ENCODE peak calls at places on chromosomes 11 and 22, in four cellular contexts. P, E, V and Y are unnamed samples.

GRCh38 chr11:1863352-1864215 is 10.7 kb downstream of the LSP1 start:
- DNase-seq in P (peak), E (no peak), V (peak), Y (peak)

GRCh38 chr11:34620820-34621792 is at the start of gene EHF:
- DNase-seq in P (no peak), E (no peak), V (no peak), Y (no peak)

GRCh38 chr11:116928845-116929244 is 91.4 kb upstream of the APOA1 start:
- DNase-seq in P (no peak), E (no peak), V (peak), Y (no peak)

GRCh38 chr22:30823015-30823370 is 128.3 kb downstream of the OSBP2 start:
- DNase-seq in P (peak), E (no peak), V (no peak), Y (peak)

GRCh38 chr11:789951-790350 is at the start of gene CEND1:
- DNase-seq in P (peak), E (no peak), V (no peak), Y (peak)

GRCh38 chr22:48510599-48510998 is 1317.1 kb downstream of the BRD1 start:
- DNase-seq in P (no peak), E (no peak), V (no peak), Y (no peak)

GRCh38 chr22:21444701-21445436 is 22.3 kb upstream of the TMEM191C start:
- DNase-seq in P (no peak), E (no peak), V (no peak), Y (peak)

GRCh38 chr11:131033151-131033651 is 116.9 kb upstream of the SNX19 start:
- DNase-seq in P (no peak), E (no peak), V (peak), Y (peak)

GRCh38 chr11:132715041-132715440 is 817.3 kb downstream of the OPCML start:
- DNase-seq in P (no peak), E (no peak), V (no peak), Y (no peak)

GRCh38 chr22:47593291-47593690 is 830.8 kb downstream of the TBC1D22A start:
- DNase-seq in P (no peak), E (no peak), V (no peak), Y (no peak)

GRCh38 chr11:12854297-12854661 is 154.8 kb upstream of the RASSF10 start:
- DNase-seq in P (no peak), E (no peak), V (no peak), Y (no peak)

GRCh38 chr11:15194671-15195415 is 80.1 kb downstream of the INSC start:
- DNase-seq in P (no peak), E (no peak), V (no peak), Y (no peak)

GRCh38 chr11:126561327-126561893 is 205.9 kb downstream of the ST3GAL4 start:
- DNase-seq in P (peak), E (no peak), V (peak), Y (peak)

GRCh38 chr11:20754957-20755356 is 85.6 kb downstream of the NELL1 start:
- DNase-seq in P (peak), E (no peak), V (peak), Y (peak)

GRCh38 chr11:109036011-109036410 is 371.1 kb downstream of the DDX10 start:
- DNase-seq in P (no peak), E (no peak), V (no peak), Y (no peak)

GRCh38 chr11:45161252-45162063 is 15.0 kb downstream of the PRDM11 start:
- DNase-seq in P (no peak), E (no peak), V (no peak), Y (no peak)

GRCh38 chr11:2929511-2929879 is 275 bp upstream of the PHLDA2 start:
- DNase-seq in P (peak), E (no peak), V (no peak), Y (peak)

GRCh38 chr11:20566591-20567434 is 32.6 kb upstream of the SLC6A5 start:
- DNase-seq in P (no peak), E (no peak), V (no peak), Y (no peak)

GRCh38 chr22:27934069-27934468 is 15.0 kb upstream of the PITPNB start:
- DNase-seq in P (no peak), E (no peak), V (no peak), Y (no peak)

GRCh38 chr11:123235117-123235686 is 40.2 kb upstream of the CLMP start:
- DNase-seq in P (peak), E (no peak), V (peak), Y (peak)

GRCh38 chr11:68687986-68688385 is 3.6 kb downstream of the GAL start:
- DNase-seq in P (no peak), E (no peak), V (no peak), Y (no peak)

GRCh38 chr11:75245356-75246005 is 4.9 kb downstream of the TPBGL start:
- DNase-seq in P (no peak), E (no peak), V (peak), Y (no peak)

GRCh38 chr11:71186861-71187260 is 65.5 kb downstream of the SHANK2 start:
- DNase-seq in P (no peak), E (no peak), V (no peak), Y (no peak)

GRCh38 chr11:119340335-119341221 is at the start of gene C1QTNF5:
- DNase-seq in P (peak), E (no peak), V (no peak), Y (peak)

GRCh38 chr11:9139628-9140357 is 48.4 kb upstream of the SCUBE2 start:
- DNase-seq in P (no peak), E (no peak), V (no peak), Y (no peak)

GRCh38 chr22:23984430-23984829 is 4.5 kb downstream of the GSTT2 start:
- DNase-seq in P (no peak), E (no peak), V (no peak), Y (peak)

GRCh38 chr11:33835143-33835878 is 56.6 kb downstream of the LMO2 start:
- DNase-seq in P (no peak), E (peak), V (peak), Y (no peak)

GRCh38 chr11:20443596-20443995 is 56.1 kb downstream of the PRMT3 start:
- DNase-seq in P (no peak), E (no peak), V (peak), Y (no peak)

GRCh38 chr22:48866906-48867597 is 960.6 kb downstream of the BRD1 start:
- DNase-seq in P (no peak), E (no peak), V (no peak), Y (no peak)

GRCh38 chr11:67371549-67372231 is 1.7 kb downstream of the CLCF1 start:
- DNase-seq in P (peak), E (no peak), V (peak), Y (peak)

GRCh38 chr11:47270331-47271271 is 668 bp downstream of the MADD start:
- DNase-seq in P (peak), E (no peak), V (peak), Y (no peak)

GRCh38 chr11:124892131-124892530 is 5.5 kb downstream of the ROBO4 start:
- DNase-seq in P (no peak), E (no peak), V (no peak), Y (no peak)

GRCh38 chr22:49039625-49040024 is 788.0 kb downstream of the BRD1 start:
- DNase-seq in P (no peak), E (no peak), V (peak), Y (no peak)

GRCh38 chr11:71572811-71573210 is 7.4 kb downstream of the KRTAP5-10 start:
- DNase-seq in P (no peak), E (no peak), V (no peak), Y (no peak)

GRCh38 chr11:12380565-12381325 is 3.4 kb downstream of the PARVA start:
- DNase-seq in P (no peak), E (no peak), V (no peak), Y (no peak)

GRCh38 chr22:19368876-19369275 is 62.7 kb downstream of the HIRA start:
- DNase-seq in P (no peak), E (no peak), V (no peak), Y (no peak)

GRCh38 chr11:33926954-33927552 is 35.2 kb upstream of the LMO2 start:
- DNase-seq in P (no peak), E (no peak), V (no peak), Y (no peak)

GRCh38 chr22:50112151-50113118 is 22.6 kb downstream of the MOV10L1 start:
- DNase-seq in P (no peak), E (no peak), V (no peak), Y (no peak)
- TF ChIP-seq CBFB in P (no peak), E (no peak), V (no peak), Y (no peak)

GRCh38 chr11:77199346-77199745 is 71.3 kb downstream of the MYO7A start:
- DNase-seq in P (no peak), E (no peak), V (no peak), Y (no peak)
- TF ChIP-seq CBFB in P (no peak), E (no peak), V (no peak), Y (no peak)

DNA sequence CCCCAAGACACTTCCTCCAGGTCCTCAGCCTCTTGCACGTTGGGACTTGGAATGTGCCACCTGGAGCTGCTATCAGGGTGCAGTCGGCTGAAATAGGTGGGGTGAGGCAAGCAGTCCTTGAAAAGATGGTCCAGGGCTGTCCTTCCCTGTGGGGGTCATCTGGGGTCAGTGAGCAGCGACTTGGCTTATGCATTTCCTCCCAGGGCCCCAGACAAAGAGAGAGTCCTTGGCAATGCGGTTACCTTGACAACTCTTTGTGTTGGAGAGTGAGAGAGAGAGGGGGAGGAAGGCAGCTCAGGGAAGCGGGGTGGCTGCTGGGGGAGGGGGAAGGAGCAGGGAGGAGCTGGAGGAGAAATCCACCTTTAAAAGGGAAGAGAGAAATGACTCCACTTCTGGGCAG is 93.8 kb downstream of the MIAT start:
- DNase-seq in P (no peak), E (no peak), V (no peak), Y (peak)
- TF ChIP-seq CBFB in P (no peak), E (no peak), V (no peak), Y (no peak)

GRCh38 chr11:40203606-40204005 is 1255.8 kb downstream of the LRRC4C start:
- DNase-seq in P (no peak), E (no peak), V (no peak), Y (no peak)

GRCh38 chr11:40202569-40202968 is 1256.9 kb downstream of the LRRC4C start:
- DNase-seq in P (no peak), E (no peak), V (no peak), Y (no peak)

DNA sequence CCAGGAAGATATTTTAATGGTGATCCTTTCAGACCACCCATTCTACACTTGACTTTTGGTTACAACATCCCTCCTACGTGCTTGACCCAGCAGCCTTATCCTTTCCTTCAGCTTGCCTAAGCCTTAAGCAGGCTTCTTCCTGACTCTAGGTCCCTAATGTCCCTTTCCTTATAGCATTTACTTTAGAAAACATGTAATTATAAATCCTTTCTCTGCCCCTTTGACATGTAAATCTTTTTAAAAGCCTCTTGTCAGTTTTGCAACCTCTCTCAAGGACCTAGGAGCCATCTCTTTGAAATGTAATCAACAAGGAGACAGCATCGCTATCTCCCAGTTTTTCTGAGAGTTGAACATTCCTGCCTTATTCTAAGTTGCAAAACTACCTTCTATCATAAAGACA is 1255.2 kb downstream of the LRRC4C start:
- DNase-seq in P (no peak), E (no peak), V (no peak), Y (no peak)
- TF ChIP-seq CBFB in P (no peak), E (no peak), V (no peak), Y (no peak)

DNA sequence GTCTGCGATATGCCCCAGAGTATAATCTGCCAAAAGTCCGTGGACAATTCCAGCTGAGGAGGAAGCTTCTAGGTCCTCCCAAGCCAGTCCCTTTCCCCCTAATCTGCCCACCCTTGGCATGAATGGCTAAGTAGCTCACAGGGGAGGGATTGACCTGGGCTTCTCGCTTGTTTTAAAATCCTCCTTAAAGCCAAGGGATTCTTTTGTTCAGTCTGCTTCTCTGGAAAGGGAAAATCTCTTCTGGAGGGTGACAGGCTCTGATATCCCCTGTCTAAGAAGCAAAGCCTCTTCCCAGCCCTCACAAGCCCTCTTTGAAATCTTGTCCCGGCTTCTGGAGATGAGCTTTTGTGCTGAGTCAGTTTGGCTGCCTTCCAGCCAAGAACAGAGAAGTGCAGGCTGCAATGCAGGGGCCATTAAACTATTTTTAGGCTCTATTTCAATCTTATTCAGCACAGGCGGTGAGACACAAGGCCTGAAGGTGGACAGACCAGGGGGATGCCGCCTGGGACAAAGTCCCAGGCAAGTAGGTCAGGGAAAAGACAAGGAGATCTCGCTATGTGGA is 23.9 kb downstream of the NEFH start:
- DNase-seq in P (no peak), E (no peak), V (no peak), Y (no peak)
- TF ChIP-seq CBFB in P (no peak), E (no peak), V (no peak), Y (no peak)

GRCh38 chr11:73795925-73796632 is 8.4 kb downstream of the MRPL48 start:
- DNase-seq in P (no peak), E (no peak), V (no peak), Y (peak)

GRCh38 chr11:73797457-73797856 is 9.8 kb downstream of the MRPL48 start:
- DNase-seq in P (no peak), E (no peak), V (no peak), Y (no peak)

GRCh38 chr11:73787643-73788537 is at the start of gene MRPL48:
- DNase-seq in P (peak), E (peak), V (peak), Y (peak)

GRCh38 chr11:73787051-73787642 is 527 bp upstream of the MRPL48 start:
- DNase-seq in P (no peak), E (no peak), V (no peak), Y (no peak)

DNA sequence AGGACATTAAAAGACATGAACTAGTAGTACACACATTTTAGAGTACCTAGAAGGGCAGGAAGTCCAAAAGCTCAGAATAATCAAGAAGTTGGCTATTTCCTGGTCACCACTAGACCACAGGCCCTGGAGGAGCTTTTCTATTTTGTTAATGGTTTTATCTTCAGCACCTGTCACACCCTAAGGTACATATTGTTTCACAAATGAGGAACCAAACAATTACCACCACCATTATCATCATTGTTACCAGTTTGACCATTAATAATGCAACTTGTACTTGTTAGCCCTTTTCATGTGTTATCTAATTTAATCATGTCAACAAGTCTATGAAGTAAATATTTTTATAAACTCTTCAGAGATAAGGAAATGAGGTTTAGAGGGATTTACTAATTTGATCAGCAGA is 4.9 kb downstream of the MRPL48 start:
- DNase-seq in P (no peak), E (no peak), V (no peak), Y (no peak)
- TF ChIP-seq CBFB in P (no peak), E (no peak), V (no peak), Y (no peak)

GRCh38 chr11:111635706-111636045 is 33.4 kb downstream of the SIK2 start:
- DNase-seq in P (no peak), E (no peak), V (no peak), Y (no peak)

GRCh38 chr11:111632798-111633197 is 30.5 kb downstream of the SIK2 start:
- DNase-seq in P (no peak), E (no peak), V (no peak), Y (no peak)

GRCh38 chr11:111633756-111634362 is 31.6 kb downstream of the SIK2 start:
- DNase-seq in P (no peak), E (peak), V (peak), Y (no peak)

GRCh38 chr11:111633248-111633647 is 31.0 kb downstream of the SIK2 start:
- DNase-seq in P (no peak), E (no peak), V (peak), Y (no peak)

GRCh38 chr11:111634981-111635705 is 32.9 kb downstream of the SIK2 start:
- DNase-seq in P (no peak), E (no peak), V (no peak), Y (no peak)
- TF ChIP-seq CBFB in P (no peak), E (no peak), V (no peak), Y (no peak)

GRCh38 chr11:69825941-69826340 is 6.7 kb upstream of the FGF3 start:
- DNase-seq in P (no peak), E (no peak), V (no peak), Y (no peak)
- TF ChIP-seq CBFB in P (no peak), E (no peak), V (no peak), Y (no peak)

DNA sequence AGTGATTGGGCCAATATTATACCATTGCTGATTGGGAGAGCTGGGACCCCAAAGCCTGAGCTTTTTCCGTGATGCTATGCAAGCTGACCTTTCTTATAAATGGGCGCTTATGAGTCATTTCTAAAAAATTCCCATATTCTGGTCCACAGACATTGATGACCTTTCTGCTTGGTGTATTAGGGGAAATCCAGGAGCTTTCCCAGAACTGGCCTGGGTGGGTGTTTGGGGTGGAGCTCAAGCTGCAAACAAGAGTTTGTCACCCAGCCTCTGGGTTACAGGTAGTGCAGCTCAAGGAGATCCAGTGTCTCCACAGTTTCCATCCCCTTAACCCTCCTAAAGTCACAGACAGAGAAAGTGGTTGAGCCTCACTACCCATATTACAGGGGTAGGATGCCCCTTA is 67.7 kb downstream of the CCDC81 start:
- DNase-seq in P (no peak), E (no peak), V (no peak), Y (no peak)
- TF ChIP-seq CBFB in P (no peak), E (no peak), V (no peak), Y (no peak)

GRCh38 chr11:128342511-128343133 is 244.7 kb downstream of the ETS1 start:
- DNase-seq in P (no peak), E (peak), V (peak), Y (no peak)

GRCh38 chr11:128341767-128342318 is 245.5 kb downstream of the ETS1 start:
- DNase-seq in P (no peak), E (no peak), V (no peak), Y (no peak)

GRCh38 chr11:128338806-128339205 is 248.6 kb downstream of the ETS1 start:
- DNase-seq in P (no peak), E (no peak), V (no peak), Y (no peak)

GRCh38 chr11:128341280-128341679 is 246.1 kb downstream of the ETS1 start:
- DNase-seq in P (no peak), E (no peak), V (no peak), Y (no peak)

GRCh38 chr11:128339721-128340271 is 247.6 kb downstream of the ETS1 start:
- DNase-seq in P (no peak), E (no peak), V (no peak), Y (no peak)
- TF ChIP-seq CBFB in P (no peak), E (no peak), V (no peak), Y (no peak)